ENCODE peak calls at places on chromosomes 2 and 18, in eight cellular contexts. One of them, this sample, is unnamed.

GRCh38 chr2:169276045-169276444 is 86.3 kb downstream of the LRP2 start:
- DNase-seq in breast epithelium: no peak
- DNase-seq in upper lobe of right lung: no peak
- DNase-seq in neural progenitor cell: no peak
- DNase-seq in BJ: no peak
- DNase-seq in PC-9: no peak
- DNase-seq in hepatocyte: no peak
- DNase-seq in BE2C: no peak
- DNase-seq in this sample: no peak

GRCh38 chr2:107303964-107304363 is 418.0 kb upstream of the ST6GAL2 start:
- DNase-seq in breast epithelium: no peak
- DNase-seq in upper lobe of right lung: no peak
- DNase-seq in neural progenitor cell: no peak
- DNase-seq in BJ: no peak
- DNase-seq in PC-9: no peak
- DNase-seq in hepatocyte: no peak
- DNase-seq in BE2C: no peak
- DNase-seq in this sample: peak; percentile 0

GRCh38 chr2:19847486-19847885 is 54.3 kb downstream of the TTC32 start:
- DNase-seq in breast epithelium: no peak
- DNase-seq in upper lobe of right lung: no peak
- DNase-seq in neural progenitor cell: no peak
- DNase-seq in BJ: no peak
- DNase-seq in PC-9: no peak
- DNase-seq in hepatocyte: no peak
- DNase-seq in BE2C: no peak
- DNase-seq in this sample: no peak

GRCh38 chr2:152560163-152560562 is 157.1 kb downstream of the PRPF40A start:
- DNase-seq in breast epithelium: no peak
- DNase-seq in upper lobe of right lung: no peak
- DNase-seq in neural progenitor cell: no peak
- DNase-seq in BJ: no peak
- DNase-seq in PC-9: no peak
- DNase-seq in hepatocyte: no peak
- DNase-seq in BE2C: no peak
- DNase-seq in this sample: no peak

GRCh38 chr18:61833387-61833786 is 59.4 kb downstream of the RNF152 start:
- DNase-seq in breast epithelium: no peak
- DNase-seq in upper lobe of right lung: no peak
- DNase-seq in neural progenitor cell: no peak
- DNase-seq in BJ: peak; percentile 59
- DNase-seq in PC-9: no peak
- DNase-seq in hepatocyte: no peak
- DNase-seq in BE2C: no peak
- DNase-seq in this sample: peak; percentile 24

GRCh38 chr2:33673937-33674336 is 74.8 kb upstream of the FAM98A start:
- DNase-seq in breast epithelium: no peak
- DNase-seq in upper lobe of right lung: no peak
- DNase-seq in neural progenitor cell: no peak
- DNase-seq in BJ: no peak
- DNase-seq in PC-9: no peak
- DNase-seq in hepatocyte: peak; percentile 10
- DNase-seq in BE2C: no peak
- DNase-seq in this sample: peak; percentile 22

GRCh38 chr18:36532394-36532793 is 234.9 kb downstream of the FHOD3 start:
- DNase-seq in breast epithelium: no peak
- DNase-seq in upper lobe of right lung: no peak
- DNase-seq in neural progenitor cell: no peak
- DNase-seq in BJ: no peak
- DNase-seq in PC-9: peak; percentile 76
- DNase-seq in hepatocyte: no peak
- DNase-seq in BE2C: no peak
- DNase-seq in this sample: peak; percentile 81

GRCh38 chr18:45688113-45688512 is 35.9 kb upstream of the SLC14A1 start:
- DNase-seq in breast epithelium: no peak
- DNase-seq in upper lobe of right lung: no peak
- DNase-seq in neural progenitor cell: no peak
- DNase-seq in BJ: no peak
- DNase-seq in PC-9: no peak
- DNase-seq in hepatocyte: no peak
- DNase-seq in BE2C: no peak
- DNase-seq in this sample: no peak

GRCh38 chr2:88077076-88077475 is 9.5 kb downstream of the SMYD1 start:
- DNase-seq in breast epithelium: no peak
- DNase-seq in upper lobe of right lung: no peak
- DNase-seq in neural progenitor cell: no peak
- DNase-seq in BJ: no peak
- DNase-seq in PC-9: no peak
- DNase-seq in hepatocyte: no peak
- DNase-seq in BE2C: peak; percentile 60
- DNase-seq in this sample: no peak

GRCh38 chr2:23387221-23387550 is 2.2 kb downstream of the KLHL29 start:
- DNase-seq in breast epithelium: no peak
- DNase-seq in upper lobe of right lung: no peak
- DNase-seq in neural progenitor cell: no peak
- DNase-seq in BJ: no peak
- DNase-seq in PC-9: no peak
- DNase-seq in hepatocyte: no peak
- DNase-seq in BE2C: no peak
- DNase-seq in this sample: peak; percentile 32

GRCh38 chr18:62453864-62454263 is 69.0 kb upstream of the ZCCHC2 start:
- DNase-seq in breast epithelium: no peak
- DNase-seq in upper lobe of right lung: no peak
- DNase-seq in neural progenitor cell: no peak
- DNase-seq in BJ: no peak
- DNase-seq in PC-9: no peak
- DNase-seq in hepatocyte: no peak
- DNase-seq in BE2C: no peak
- DNase-seq in this sample: no peak

DNA sequence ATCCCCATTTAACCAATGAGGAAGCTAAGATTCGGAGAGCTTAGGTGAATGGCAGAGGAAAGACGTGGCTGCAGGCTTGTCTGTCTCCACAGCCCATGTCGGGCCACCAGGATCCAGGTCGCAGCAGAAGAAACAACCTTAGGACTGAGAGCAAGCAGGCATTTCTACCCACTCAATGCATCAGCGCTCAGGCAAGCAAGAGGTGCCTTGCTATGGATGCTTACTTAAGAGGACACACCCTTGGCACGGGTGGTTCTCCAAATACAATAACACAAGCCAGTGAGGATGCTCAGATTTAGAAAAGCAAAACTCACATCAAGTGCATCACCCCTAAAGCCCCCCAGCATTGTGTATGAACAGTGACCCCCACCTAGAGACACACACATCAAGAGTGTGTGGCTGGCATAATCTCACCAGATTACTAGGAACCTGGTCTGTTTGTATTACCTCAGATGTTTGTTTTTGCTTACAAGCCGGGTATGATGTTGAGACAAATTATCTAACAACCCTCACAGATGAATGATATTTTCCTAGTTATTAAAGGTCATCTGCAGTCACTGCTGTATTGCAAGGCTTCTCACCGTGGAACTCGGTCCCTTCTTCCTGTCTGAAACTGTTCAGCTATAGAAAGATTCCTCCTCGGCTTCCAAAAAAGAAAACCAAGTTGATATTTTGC is 34.2 kb upstream of the NPAS2 start:
- DNase-seq in breast epithelium: no peak
- DNase-seq in upper lobe of right lung: no peak
- DNase-seq in neural progenitor cell: no peak
- DNase-seq in BJ: no peak
- DNase-seq in PC-9: peak; percentile 69
- DNase-seq in hepatocyte: no peak
- DNase-seq in BE2C: no peak
- DNase-seq in this sample: no peak
- H3K4me3 ChIP-seq in breast epithelium: no peak overlapping the region
- H3K4me3 ChIP-seq in upper lobe of right lung: no peak overlapping the region
- H3K4me3 ChIP-seq in neural progenitor cell: no peak overlapping the region
- H3K4me3 ChIP-seq in BJ: no peak overlapping the region
- H3K4me3 ChIP-seq in PC-9: peak overlapping the region; percentile 33
- H3K4me3 ChIP-seq in hepatocyte: no peak overlapping the region
- H3K4me3 ChIP-seq in BE2C: no peak overlapping the region
- H3K4me3 ChIP-seq in this sample: no peak overlapping the region

GRCh38 chr2:156190532-156190931 is 142.0 kb downstream of the NR4A2 start:
- DNase-seq in breast epithelium: no peak
- DNase-seq in upper lobe of right lung: no peak
- DNase-seq in neural progenitor cell: no peak
- DNase-seq in BJ: no peak
- DNase-seq in PC-9: no peak
- DNase-seq in hepatocyte: no peak
- DNase-seq in BE2C: no peak
- DNase-seq in this sample: no peak

GRCh38 chr2:156191547-156191946 is 141.0 kb downstream of the NR4A2 start:
- DNase-seq in breast epithelium: no peak
- DNase-seq in upper lobe of right lung: no peak
- DNase-seq in neural progenitor cell: no peak
- DNase-seq in BJ: no peak
- DNase-seq in PC-9: no peak
- DNase-seq in hepatocyte: no peak
- DNase-seq in BE2C: peak; percentile 2
- DNase-seq in this sample: no peak

GRCh38 chr2:156189143-156189542 is 143.4 kb downstream of the NR4A2 start:
- DNase-seq in breast epithelium: no peak
- DNase-seq in upper lobe of right lung: no peak
- DNase-seq in neural progenitor cell: no peak
- DNase-seq in BJ: no peak
- DNase-seq in PC-9: no peak
- DNase-seq in hepatocyte: peak; percentile 28
- DNase-seq in BE2C: no peak
- DNase-seq in this sample: no peak

GRCh38 chr2:156189584-156189983 is 142.9 kb downstream of the NR4A2 start:
- DNase-seq in breast epithelium: no peak
- DNase-seq in upper lobe of right lung: no peak
- DNase-seq in neural progenitor cell: no peak
- DNase-seq in BJ: no peak
- DNase-seq in PC-9: no peak
- DNase-seq in hepatocyte: peak; percentile 8
- DNase-seq in BE2C: no peak
- DNase-seq in this sample: no peak

DNA sequence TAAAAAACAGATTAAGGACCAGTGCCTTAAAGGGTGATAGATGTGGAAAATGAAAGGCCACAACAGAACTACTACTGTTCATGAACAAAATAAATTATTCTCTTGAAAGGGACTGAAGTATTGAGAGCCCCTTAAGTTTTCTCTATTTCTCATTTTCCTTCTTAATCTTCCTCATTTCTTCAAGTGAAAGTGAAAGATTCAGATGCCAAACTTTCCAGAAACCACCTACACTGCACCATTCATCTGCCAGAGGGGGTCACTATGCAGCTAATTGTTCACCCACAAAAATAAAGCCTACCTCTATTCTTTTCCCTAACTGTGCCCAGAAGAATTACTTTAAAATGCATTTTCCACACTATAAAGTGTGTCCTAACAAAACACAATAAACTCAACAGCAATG is 140.1 kb downstream of the NR4A2 start:
- DNase-seq in breast epithelium: no peak
- DNase-seq in upper lobe of right lung: no peak
- DNase-seq in neural progenitor cell: no peak
- DNase-seq in BJ: no peak
- DNase-seq in PC-9: no peak
- DNase-seq in hepatocyte: no peak
- DNase-seq in BE2C: no peak
- DNase-seq in this sample: peak; percentile 8
- TF ChIP-seq CTCF in breast epithelium: no peak
- TF ChIP-seq CTCF in upper lobe of right lung: peak; percentile 24
- TF ChIP-seq CTCF in neural progenitor cell: peak; percentile 30
- TF ChIP-seq CTCF in BJ: peak; percentile 16
- TF ChIP-seq CTCF in PC-9: peak; percentile 25
- TF ChIP-seq CTCF in hepatocyte: no peak
- TF ChIP-seq CTCF in BE2C: no peak
- TF ChIP-seq CTCF in this sample: no peak

GRCh38 chr2:45541450-45541849 is 69.6 kb downstream of the SRBD1 start:
- DNase-seq in breast epithelium: no peak
- DNase-seq in upper lobe of right lung: no peak
- DNase-seq in neural progenitor cell: no peak
- DNase-seq in BJ: no peak
- DNase-seq in PC-9: no peak
- DNase-seq in hepatocyte: no peak
- DNase-seq in BE2C: no peak
- DNase-seq in this sample: no peak
- H3K4me3 ChIP-seq in breast epithelium: no peak overlapping the region
- H3K4me3 ChIP-seq in upper lobe of right lung: no peak overlapping the region
- H3K4me3 ChIP-seq in neural progenitor cell: no peak overlapping the region
- H3K4me3 ChIP-seq in BJ: no peak overlapping the region
- H3K4me3 ChIP-seq in PC-9: no peak overlapping the region
- H3K4me3 ChIP-seq in hepatocyte: no peak overlapping the region
- H3K4me3 ChIP-seq in BE2C: no peak overlapping the region
- H3K4me3 ChIP-seq in this sample: no peak overlapping the region

GRCh38 chr2:231611273-231612198 is 18.9 kb downstream of the TEX44 start:
- DNase-seq in breast epithelium: no peak
- DNase-seq in upper lobe of right lung: no peak
- DNase-seq in neural progenitor cell: peak; percentile 66
- DNase-seq in BJ: peak; percentile 31
- DNase-seq in PC-9: peak; percentile 89
- DNase-seq in hepatocyte: peak; percentile 80
- DNase-seq in BE2C: peak; percentile 61
- DNase-seq in this sample: peak; percentile 73

GRCh38 chr2:231614559-231615057 is 21.9 kb downstream of the TEX44 start:
- DNase-seq in breast epithelium: no peak
- DNase-seq in upper lobe of right lung: peak; percentile 77
- DNase-seq in neural progenitor cell: no peak
- DNase-seq in BJ: no peak
- DNase-seq in PC-9: no peak
- DNase-seq in hepatocyte: no peak
- DNase-seq in BE2C: no peak
- DNase-seq in this sample: no peak

GRCh38 chr2:231612199-231613053 is 19.8 kb downstream of the TEX44 start:
- DNase-seq in breast epithelium: peak; percentile 96
- DNase-seq in upper lobe of right lung: peak; percentile 96
- DNase-seq in neural progenitor cell: peak; percentile 86
- DNase-seq in BJ: peak; percentile 74
- DNase-seq in PC-9: peak; percentile 76
- DNase-seq in hepatocyte: peak; percentile 94
- DNase-seq in BE2C: peak; percentile 90
- DNase-seq in this sample: peak; percentile 93

GRCh38 chr2:231613655-231614558 is 21.2 kb downstream of the TEX44 start:
- DNase-seq in breast epithelium: peak; percentile 89
- DNase-seq in upper lobe of right lung: peak; percentile 90
- DNase-seq in neural progenitor cell: peak; percentile 96
- DNase-seq in BJ: peak; percentile 34
- DNase-seq in PC-9: peak; percentile 80
- DNase-seq in hepatocyte: peak; percentile 95
- DNase-seq in BE2C: peak; percentile 94
- DNase-seq in this sample: peak; percentile 68

DNA sequence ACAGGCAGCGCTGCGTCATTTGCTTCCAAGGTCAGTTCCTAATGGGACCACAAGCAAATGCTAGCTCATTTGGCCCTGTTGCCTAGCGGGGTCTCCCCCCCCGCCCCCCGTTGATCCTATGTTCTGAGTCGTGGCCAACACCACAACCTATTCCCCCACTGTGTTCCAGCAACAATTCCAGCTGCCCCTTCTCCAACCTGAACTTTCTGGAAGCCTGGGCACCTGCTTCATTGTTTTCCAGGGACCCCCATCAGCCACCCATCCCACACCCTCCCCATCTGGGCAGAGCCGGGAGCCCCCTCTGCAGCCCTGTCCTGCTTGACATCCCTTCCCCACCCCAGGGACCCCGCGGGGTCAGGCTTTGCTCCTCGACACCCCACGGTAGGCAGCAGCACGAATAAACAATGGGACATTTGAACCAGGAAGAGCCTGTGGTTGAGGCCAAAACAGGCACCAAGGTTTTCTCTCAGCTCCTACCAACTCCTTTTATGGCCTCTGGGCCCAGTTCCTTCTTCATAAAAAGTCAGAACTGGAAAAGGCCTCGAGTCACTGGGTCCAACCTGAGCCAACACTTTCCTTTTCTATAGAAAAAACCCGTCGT is 20.5 kb downstream of the TEX44 start:
- DNase-seq in breast epithelium: no peak
- DNase-seq in upper lobe of right lung: peak; percentile 70
- DNase-seq in neural progenitor cell: no peak
- DNase-seq in BJ: no peak
- DNase-seq in PC-9: peak; percentile 50
- DNase-seq in hepatocyte: no peak
- DNase-seq in BE2C: no peak
- DNase-seq in this sample: peak; percentile 36
- TF ChIP-seq CTCF in breast epithelium: no peak
- TF ChIP-seq CTCF in upper lobe of right lung: no peak
- TF ChIP-seq CTCF in neural progenitor cell: no peak
- TF ChIP-seq CTCF in BJ: no peak
- TF ChIP-seq CTCF in PC-9: no peak
- TF ChIP-seq CTCF in hepatocyte: no peak
- TF ChIP-seq CTCF in BE2C: no peak
- TF ChIP-seq CTCF in this sample: no peak